ENCODE peak calls at places on chromosomes 6 and 20, in six cellular contexts. L is sigmoid colon, B is aorta, G is uterus, I is dorsolateral prefrontal cortex, Y is OCI-LY7. R is an unnamed sample.

GRCh38 chr20:19880256-19881079 is 122.4 kb downstream of the RIN2 start:
- DNase-seq in Y (no peak), L (no peak), B (no peak), G (no peak), I (no peak), R (no peak)

GRCh38 chr6:113805167-113805835 is 51.8 kb upstream of the MARCKS start:
- DNase-seq in Y (peak), I (no peak), L (no peak), G (no peak), B (no peak), R (no peak)

GRCh38 chr6:26029857-26030653 is 57.2 kb upstream of the HFE start:
- DNase-seq in I (no peak), Y (peak), G (no peak), B (no peak), L (no peak), R (peak)

GRCh38 chr6:45801471-45802289 is 214.0 kb downstream of the CLIC5 start:
- DNase-seq in G (no peak), Y (no peak), L (no peak), B (no peak), I (no peak), R (no peak)

GRCh38 chr6:5082487-5083306 is 2.4 kb upstream of the PPP1R3G start:
- DNase-seq in Y (no peak), B (no peak), I (no peak), G (no peak), L (no peak), R (no peak)

GRCh38 chr6:43325876-43326275 is 17.2 kb upstream of the CRIP3 start:
- DNase-seq in G (no peak), L (no peak), Y (no peak), I (no peak), B (no peak), R (no peak)

GRCh38 chr6:8006208-8006607 is 58.0 kb downstream of the BLOC1S5 start:
- DNase-seq in B (no peak), G (no peak), I (no peak), L (no peak), Y (peak), R (peak)

GRCh38 chr6:9347608-9348007 is 912.3 kb upstream of the SLC35B3 start:
- DNase-seq in L (no peak), I (no peak), B (no peak), G (no peak), Y (no peak), R (no peak)

GRCh38 chr6:44309092-44309491 is 4.1 kb downstream of the AARS2 start:
- DNase-seq in L (no peak), I (no peak), Y (no peak), G (no peak), B (peak), R (no peak)

GRCh38 chr6:85576479-85576878 is 17.2 kb downstream of the SNX14 start:
- DNase-seq in I (no peak), B (no peak), L (no peak), Y (no peak), G (no peak), R (no peak)

GRCh38 chr20:61394088-61394822 is 142.2 kb downstream of the CDH4 start:
- DNase-seq in I (no peak), B (peak), G (no peak), Y (no peak), L (no peak), R (no peak)

GRCh38 chr6:44696099-44696498 is 308.6 kb downstream of the CDC5L start:
- DNase-seq in B (no peak), G (no peak), L (no peak), I (no peak), Y (no peak), R (no peak)

GRCh38 chr6:159680104-159680503 is 12.9 kb downstream of the SOD2 start:
- DNase-seq in L (no peak), G (no peak), B (no peak), I (no peak), Y (no peak), R (no peak)

GRCh38 chr6:6915813-6916547 is 191.8 kb upstream of the RREB1 start:
- DNase-seq in B (no peak), Y (no peak), G (peak), I (no peak), L (peak), R (no peak)

GRCh38 chr6:161486326-161486725 is 212.5 kb upstream of the AGPAT4 start:
- DNase-seq in L (no peak), I (no peak), B (no peak), G (no peak), Y (no peak), R (no peak)

GRCh38 chr6:42028234-42029061 is 21.9 kb upstream of the TAF8 start:
- DNase-seq in I (no peak), G (no peak), Y (no peak), L (no peak), B (peak), R (no peak)

GRCh38 chr6:31356216-31356945 is 598 bp downstream of the HLA-B start:
- DNase-seq in L (peak), Y (peak), I (no peak), B (peak), G (peak), R (peak)
- H3K27ac ChIP-seq in L (peak), Y (peak), I (no peak), B (no peak), G (peak), R (peak)

GRCh38 chr6:106869203-106869602 is 105.3 kb downstream of the CD24 start:
- DNase-seq in Y (no peak), B (no peak), L (no peak), G (no peak), I (no peak), R (no peak)

GRCh38 chr6:106872044-106872443 is 102.5 kb downstream of the CD24 start:
- DNase-seq in G (no peak), B (no peak), L (no peak), I (no peak), Y (no peak), R (no peak)

GRCh38 chr6:106874481-106874880 is 100.0 kb downstream of the CD24 start:
- DNase-seq in I (no peak), L (no peak), Y (no peak), B (no peak), G (no peak), R (no peak)

GRCh38 chr6:106870069-106870468 is 104.5 kb downstream of the CD24 start:
- DNase-seq in B (no peak), L (no peak), G (no peak), I (no peak), Y (no peak), R (no peak)

DNA sequence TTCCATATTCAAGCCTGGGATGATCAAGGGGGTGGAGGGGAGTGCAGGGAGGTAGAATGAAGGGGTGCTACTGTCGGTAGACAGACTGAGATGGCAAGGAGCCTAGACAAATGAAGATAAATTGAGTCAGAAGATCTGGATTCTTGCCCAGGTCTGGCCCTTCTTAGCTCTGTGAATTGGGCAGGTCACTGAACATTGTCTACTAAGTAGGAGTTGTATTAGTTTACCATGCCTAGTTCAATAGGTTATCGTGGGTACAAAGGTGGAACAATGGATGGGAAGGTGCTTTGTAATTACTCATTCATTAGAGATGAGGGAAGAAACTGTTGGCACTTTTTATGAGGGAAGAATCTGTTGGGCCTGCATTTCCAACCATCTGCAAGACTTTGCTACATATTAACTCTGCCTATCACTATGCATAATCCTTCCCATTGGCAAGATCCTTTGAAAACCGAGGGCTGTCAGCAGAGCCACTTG is 103.7 kb downstream of the CD24 start:
- DNase-seq in B (no peak), Y (no peak), I (no peak), G (no peak), L (no peak), R (no peak)
- H3K27ac ChIP-seq in B (no peak), Y (no peak), I (no peak), G (no peak), L (no peak), R (no peak)

GRCh38 chr6:53679446-53679933 is 13.9 kb upstream of the KLHL31 start:
- DNase-seq in B (no peak), G (no peak), L (no peak), Y (peak), I (no peak), R (peak)

GRCh38 chr6:53682654-53683053 is 17.1 kb upstream of the KLHL31 start:
- DNase-seq in I (no peak), L (no peak), Y (no peak), G (no peak), B (no peak), R (no peak)

DNA sequence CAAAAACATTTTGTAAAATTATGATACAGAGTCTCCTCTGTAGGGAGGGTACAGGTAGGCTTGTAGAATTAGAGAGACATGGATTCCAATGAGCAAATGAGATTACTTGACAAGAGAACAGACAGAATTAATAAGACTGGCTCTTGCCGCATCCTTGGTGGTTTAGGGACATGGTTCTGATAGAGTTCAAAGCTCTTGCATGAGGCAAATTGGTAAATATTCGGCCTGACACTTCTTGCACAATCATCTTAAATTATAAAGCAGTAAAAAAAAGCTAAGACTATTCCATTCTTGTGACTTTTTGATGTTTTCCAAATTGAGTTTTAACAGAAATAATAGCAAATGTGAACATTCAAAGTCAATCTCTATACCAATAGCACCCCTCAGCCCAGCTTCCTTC is 14.9 kb upstream of the KLHL31 start:
- DNase-seq in L (no peak), Y (no peak), I (no peak), B (no peak), G (no peak), R (no peak)
- H3K27ac ChIP-seq in L (no peak), Y (no peak), I (no peak), B (no peak), G (no peak), R (no peak)

DNA sequence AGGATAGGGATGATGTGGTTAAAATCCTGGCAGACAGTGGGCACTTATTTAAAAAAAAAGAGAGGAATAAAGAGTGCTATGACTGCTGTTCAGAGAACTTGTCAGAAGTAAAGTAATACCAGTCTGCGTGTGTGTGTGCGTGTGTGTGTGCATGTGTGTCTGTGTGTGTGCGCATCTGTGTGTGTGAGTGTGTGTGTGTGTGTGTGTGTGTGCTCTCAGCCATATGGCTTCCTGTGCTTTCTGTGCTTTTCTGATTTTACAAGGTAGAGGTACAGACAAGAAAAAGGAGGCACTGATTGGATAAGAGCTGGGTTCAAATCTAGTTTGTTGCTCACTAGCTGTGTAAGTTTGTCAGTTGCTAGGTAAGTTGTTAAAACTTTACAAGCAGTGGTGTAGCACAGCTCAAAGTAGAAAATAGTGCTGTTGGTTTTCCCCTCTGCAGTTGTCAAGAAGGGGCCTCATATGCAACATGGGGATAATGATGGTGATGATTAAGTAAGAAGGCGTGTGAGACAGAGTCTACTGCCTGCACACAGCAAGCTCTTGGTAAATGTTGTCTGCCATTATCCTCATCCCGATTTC is 155.3 kb upstream of the ZNF217 start:
- DNase-seq in B (no peak), L (no peak), Y (peak), I (no peak), G (no peak), R (peak)
- H3K27ac ChIP-seq in B (no peak), L (no peak), Y (no peak), I (no peak), G (no peak), R (no peak)

GRCh38 chr6:131575834-131576478 is 2.9 kb downstream of the ARG1 start:
- DNase-seq in Y (no peak), B (no peak), L (no peak), G (no peak), I (no peak), R (no peak)

GRCh38 chr6:131574133-131574532 is 1.1 kb downstream of the ARG1 start:
- DNase-seq in Y (no peak), G (no peak), I (no peak), B (no peak), L (no peak), R (no peak)

GRCh38 chr6:131572686-131573415 is at the start of gene ARG1:
- DNase-seq in I (no peak), Y (no peak), L (no peak), G (no peak), B (no peak), R (no peak)

GRCh38 chr6:131574686-131575085 is 1.7 kb downstream of the ARG1 start:
- DNase-seq in B (no peak), I (no peak), Y (no peak), G (no peak), L (no peak), R (no peak)
- H3K27ac ChIP-seq in B (no peak), I (no peak), Y (no peak), G (no peak), L (no peak), R (no peak)

GRCh38 chr6:169429001-169429400 is 175.4 kb upstream of the THBS2 start:
- DNase-seq in G (no peak), Y (no peak), I (no peak), L (no peak), B (no peak), R (no peak)
- H3K27ac ChIP-seq in G (peak), Y (no peak), I (no peak), L (peak), B (no peak), R (no peak)

DNA sequence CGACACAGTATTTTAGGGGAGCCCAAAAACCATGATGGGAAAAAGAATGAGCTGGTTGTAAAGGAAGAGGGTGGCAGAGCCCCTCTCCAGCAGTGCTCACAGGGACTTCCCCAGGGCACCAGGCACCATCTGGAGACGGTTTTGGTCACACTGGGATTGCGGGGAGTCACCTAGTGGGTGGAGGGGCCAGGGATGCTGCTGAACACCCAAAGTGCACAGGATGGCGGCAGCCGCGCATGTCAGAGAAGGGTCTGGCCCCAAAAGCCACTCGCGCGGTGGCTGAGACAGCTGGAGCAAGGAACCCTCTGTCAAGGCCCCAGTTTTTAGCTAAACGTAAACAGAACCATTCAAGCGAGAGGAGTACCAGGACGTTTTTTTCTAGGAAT is 10.8 kb downstream of the CTSZ start:
- DNase-seq in G (no peak), B (peak), Y (no peak), I (no peak), L (no peak), R (no peak)
- H3K27ac ChIP-seq in G (no peak), B (no peak), Y (no peak), I (no peak), L (no peak), R (no peak)

DNA sequence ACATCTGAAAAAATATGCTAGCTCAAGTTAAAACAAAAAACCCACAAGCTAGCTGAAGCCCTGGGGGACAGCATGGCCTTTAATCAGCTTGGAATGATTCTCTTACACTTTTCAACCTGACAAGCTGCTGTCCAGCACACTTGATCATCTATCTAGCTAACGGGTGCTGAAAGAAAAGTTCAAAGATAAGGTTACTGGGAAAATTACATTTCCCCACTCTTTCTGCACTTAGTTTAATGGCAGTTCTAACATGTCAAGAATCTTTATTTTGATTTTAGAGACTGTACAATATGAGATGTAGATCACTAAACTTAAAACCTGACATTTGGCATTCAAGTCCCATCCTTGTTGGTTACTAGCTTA is 53.4 kb downstream of the STK4 start:
- DNase-seq in I (no peak), L (no peak), G (no peak), Y (no peak), B (no peak), R (no peak)
- H3K27ac ChIP-seq in I (peak), L (no peak), G (no peak), Y (no peak), B (no peak), R (no peak)

R was measured in A673.